ENCODE peak calls at places on chromosomes 11 and 22, in seven cellular contexts. F, X, H, I, Z, M and P are unnamed samples.

GRCh38 chr11:113994077-113994954 is 19.4 kb downstream of the HTR3A start:
- DNase-seq in F (peak; percentile 41), X (peak; percentile 21), H (no peak), I (no peak), Z (peak; percentile 76), M (no peak), P (peak; percentile 36)

GRCh38 chr22:50677493-50678217 is 5.0 kb downstream of the SHANK3 start:
- DNase-seq in F (no peak), X (no peak), H (no peak), I (no peak), Z (no peak), M (no peak), P (peak; percentile 8)

GRCh38 chr22:27662359-27663030 is 139.1 kb downstream of the MN1 start:
- DNase-seq in F (peak; percentile 28), X (no peak), H (no peak), I (peak; percentile 84), Z (no peak), M (no peak), P (peak; percentile 49)

GRCh38 chr22:43126506-43127165 is 16.1 kb downstream of the BIK start:
- DNase-seq in F (no peak), X (no peak), H (peak; percentile 85), I (no peak), Z (no peak), M (peak; percentile 85), P (peak; percentile 57)

GRCh38 chr11:26974068-26974790 is 19.7 kb upstream of the FIBIN start:
- DNase-seq in F (no peak), X (no peak), H (peak; percentile 69), I (no peak), Z (peak; percentile 8), M (peak; percentile 73), P (no peak)

GRCh38 chr11:29208117-29208516 is 808.7 kb downstream of the KCNA4 start:
- DNase-seq in F (no peak), X (no peak), H (peak; percentile 41), I (no peak), Z (no peak), M (peak; percentile 66), P (no peak)

GRCh38 chr11:25242928-25243327 is 746.1 kb downstream of the LUZP2 start:
- DNase-seq in F (no peak), X (no peak), H (no peak), I (no peak), Z (no peak), M (no peak), P (no peak)

GRCh38 chr11:115377882-115378296 is 126.3 kb downstream of the CADM1 start:
- DNase-seq in F (no peak), X (no peak), H (peak; percentile 60), I (no peak), Z (no peak), M (peak; percentile 88), P (no peak)

GRCh38 chr11:123238297-123238696 is 43.2 kb upstream of the CLMP start:
- DNase-seq in F (no peak), X (no peak), H (peak; percentile 61), I (peak; percentile 32), Z (no peak), M (no peak), P (no peak)

GRCh38 chr11:123235117-123235686 is 40.2 kb upstream of the CLMP start:
- DNase-seq in F (peak; percentile 46), X (peak; percentile 8), H (no peak), I (peak; percentile 48), Z (peak; percentile 57), M (no peak), P (peak; percentile 44)

GRCh38 chr11:123233280-123233977 is 38.4 kb upstream of the CLMP start:
- DNase-seq in F (no peak), X (no peak), H (no peak), I (no peak), Z (no peak), M (no peak), P (no peak)

GRCh38 chr11:123233978-123234340 is 38.9 kb upstream of the CLMP start:
- DNase-seq in F (no peak), X (no peak), H (no peak), I (no peak), Z (no peak), M (no peak), P (no peak)

DNA sequence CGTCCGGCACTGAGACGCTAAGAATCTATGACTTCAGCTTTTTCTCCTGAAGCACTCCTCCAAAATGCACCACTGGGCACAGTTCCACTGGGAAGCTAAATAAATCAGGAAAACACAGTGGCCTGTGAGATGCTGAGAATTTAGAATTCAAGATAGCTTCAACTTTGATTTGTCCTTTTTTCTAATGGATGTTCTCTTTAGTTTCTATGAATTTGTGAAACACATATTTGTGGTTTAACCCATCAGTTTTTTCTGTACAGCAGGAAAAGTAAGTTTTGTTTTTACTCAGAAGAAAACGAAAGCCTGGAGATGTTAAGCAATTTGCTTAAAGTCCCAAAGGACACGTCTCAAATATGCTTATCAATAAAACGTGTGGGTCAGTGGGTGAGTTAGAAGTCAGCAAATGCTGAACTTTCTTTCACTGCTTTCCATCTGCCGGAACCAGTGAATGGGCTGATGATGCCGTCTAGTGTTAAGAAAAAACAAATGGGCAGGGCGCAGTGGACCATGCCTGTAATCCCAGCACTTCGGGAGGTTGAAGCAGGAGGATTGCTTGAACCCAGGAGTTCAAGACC is 40.7 kb upstream of the CLMP start:
- DNase-seq in F (no peak), X (no peak), H (peak; percentile 74), I (no peak), Z (no peak), M (peak; percentile 27), P (no peak)
- H3K4me1 ChIP-seq in F (peaks cover 5% of the 10 kb centered on the region), X (peaks cover 16% of the 10 kb centered on the region), H (peaks cover 26% of the 10 kb centered on the region), I (peaks cover 9% of the 10 kb centered on the region), Z (no peaks in the 10 kb centered on the region), M (peaks cover 9% of the 10 kb centered on the region), P (no peaks in the 10 kb centered on the region)

GRCh38 chr11:48043111-48043997 is 63.0 kb downstream of the PTPRJ start:
- DNase-seq in F (no peak), X (no peak), H (no peak), I (no peak), Z (no peak), M (no peak), P (no peak)

GRCh38 chr11:48043998-48044512 is 63.7 kb downstream of the PTPRJ start:
- DNase-seq in F (no peak), X (no peak), H (no peak), I (no peak), Z (no peak), M (no peak), P (no peak)

GRCh38 chr11:48040830-48041444 is 60.6 kb downstream of the PTPRJ start:
- DNase-seq in F (no peak), X (no peak), H (no peak), I (no peak), Z (no peak), M (no peak), P (no peak)

GRCh38 chr11:48044577-48044976 is 64.2 kb downstream of the PTPRJ start:
- DNase-seq in F (no peak), X (no peak), H (no peak), I (peak; percentile 21), Z (no peak), M (no peak), P (no peak)

DNA sequence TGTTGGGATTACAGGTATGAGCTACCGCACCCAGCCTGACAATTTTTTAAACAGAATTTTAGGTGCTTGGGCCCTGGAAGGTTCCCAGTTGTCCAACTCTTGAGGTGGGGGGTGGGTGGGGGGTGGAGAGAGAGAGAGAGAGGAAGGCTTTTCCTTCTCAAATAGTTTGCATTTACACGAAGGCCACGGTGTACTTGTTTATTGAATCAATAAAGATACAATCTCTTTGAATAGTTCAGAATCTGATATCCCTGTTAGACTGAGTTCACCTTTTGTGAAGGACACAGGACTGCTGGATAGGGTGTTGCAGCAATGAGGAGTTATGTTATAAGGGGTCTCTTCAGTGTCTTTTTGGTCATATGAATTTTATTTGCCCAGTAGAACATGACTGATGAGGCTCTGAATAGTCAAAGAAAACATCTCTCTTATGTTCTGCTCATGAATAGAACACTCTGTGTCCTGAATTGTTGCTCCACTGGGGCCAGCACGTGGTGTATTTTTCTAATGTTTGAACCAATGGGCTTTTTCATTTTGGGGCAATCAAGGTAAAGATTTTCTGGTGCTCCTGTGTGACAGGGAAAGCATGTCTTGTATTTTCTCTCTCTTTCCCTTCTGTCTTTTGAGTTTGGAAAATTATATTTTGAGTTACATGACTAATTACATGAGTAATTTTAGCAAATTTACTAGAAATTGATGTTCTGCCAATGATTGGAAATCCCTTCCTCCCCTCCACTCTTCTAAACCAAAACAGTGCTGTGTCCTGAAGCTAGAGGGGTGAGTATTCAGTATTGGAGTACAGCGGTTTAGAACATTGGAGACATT is 61.7 kb downstream of the PTPRJ start:
- DNase-seq in F (no peak), X (no peak), H (no peak), I (no peak), Z (no peak), M (no peak), P (no peak)
- H3K4me1 ChIP-seq in F (no peaks in the 10 kb centered on the region), X (peaks cover 48% of the 10 kb centered on the region), H (no peaks in the 10 kb centered on the region), I (no peaks in the 10 kb centered on the region), Z (peaks cover 6% of the 10 kb centered on the region), M (no peaks in the 10 kb centered on the region), P (peaks cover 48% of the 10 kb centered on the region)

GRCh38 chr11:67405688-67406339 is 1.9 kb downstream of the TBC1D10C start:
- DNase-seq in F (no peak), X (no peak), H (no peak), I (no peak), Z (no peak), M (no peak), P (no peak)

GRCh38 chr11:67406420-67406968 is 2.6 kb downstream of the TBC1D10C start:
- DNase-seq in F (no peak), X (no peak), H (no peak), I (no peak), Z (no peak), M (no peak), P (no peak)

GRCh38 chr11:67406969-67407699 is 3.3 kb downstream of the TBC1D10C start:
- DNase-seq in F (no peak), X (no peak), H (no peak), I (no peak), Z (no peak), M (no peak), P (no peak)

GRCh38 chr11:67404515-67405195 is 772 bp downstream of the TBC1D10C start:
- DNase-seq in F (no peak), X (peak; percentile 49), H (no peak), I (no peak), Z (no peak), M (no peak), P (no peak)

DNA sequence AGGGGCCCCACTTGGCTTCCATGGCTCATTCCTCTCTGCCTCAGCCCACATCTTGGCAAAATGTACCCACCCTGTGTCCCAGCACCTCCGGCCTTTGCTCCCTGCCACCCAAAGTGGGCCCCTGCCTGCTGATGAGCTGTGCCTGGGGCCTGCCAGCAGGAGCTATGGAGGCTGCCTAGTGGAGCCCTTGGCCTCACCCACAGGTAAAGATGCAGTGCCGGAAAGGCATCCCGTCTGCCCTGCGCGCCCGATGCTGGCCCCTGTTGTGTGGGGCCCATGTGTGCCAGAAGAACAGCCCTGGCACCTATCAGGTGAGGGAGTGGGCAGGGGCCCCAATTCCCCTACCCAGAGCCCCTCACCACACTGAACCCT is 1.3 kb downstream of the TBC1D10C start:
- DNase-seq in F (no peak), X (no peak), H (no peak), I (no peak), Z (no peak), M (no peak), P (no peak)
- H3K4me1 ChIP-seq in F (peaks cover 16% of the 10 kb centered on the region), X (peaks cover 82% of the 10 kb centered on the region), H (peaks cover 9% of the 10 kb centered on the region), I (peaks cover 38% of the 10 kb centered on the region), Z (peaks cover 15% of the 10 kb centered on the region), M (peaks cover 4% of the 10 kb centered on the region), P (peaks cover 58% of the 10 kb centered on the region)

DNA sequence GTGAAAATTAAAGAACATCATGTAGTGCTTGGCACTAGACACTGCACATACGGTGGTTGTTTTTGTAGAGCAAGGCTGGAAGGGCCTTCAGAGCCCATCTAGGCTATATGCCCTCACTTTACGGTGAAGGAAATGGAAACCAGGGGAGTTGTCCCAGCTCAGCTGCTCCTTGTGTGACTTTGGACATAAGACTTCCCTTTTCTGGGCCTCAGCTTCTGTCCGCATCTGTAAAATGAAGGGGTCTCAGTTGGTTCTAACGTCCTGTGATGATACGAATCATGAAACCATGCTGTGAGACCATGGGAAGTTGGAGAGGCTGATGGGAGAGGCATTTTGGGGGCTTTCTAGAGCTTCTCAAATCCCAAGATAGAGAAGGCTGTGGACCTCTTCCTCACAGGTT is 4.7 kb downstream of the KCNE3 start:
- DNase-seq in F (no peak), X (no peak), H (no peak), I (no peak), Z (no peak), M (no peak), P (no peak)
- H3K4me1 ChIP-seq in F (peaks cover 16% of the 10 kb centered on the region), X (no peaks in the 10 kb centered on the region), H (peaks cover 4% of the 10 kb centered on the region), I (peaks cover 16% of the 10 kb centered on the region), Z (peaks cover 16% of the 10 kb centered on the region), M (no peaks in the 10 kb centered on the region), P (peaks cover 56% of the 10 kb centered on the region)